ENCODE peak calls at places on chromosomes 2 and 18, in ten cellular contexts. X is neural progenitor cell, Z is GM10248, D is GM20000, Y is IMR-90, P is lower lobe of right lung, I is dorsolateral prefrontal cortex, T is BE2C, R is neural crest cell, F is adrenal gland. Q is an unnamed sample.

GRCh38 chr2:159867557-159868330 is 69.7 kb upstream of the CD302 start:
- DNase-seq in X (peak), F (no peak), I (no peak), Z (no peak), D (no peak), R (no peak), P (no peak), T (no peak), Y (no peak), Q (no peak)

GRCh38 chr2:38116762-38117161 is 40.8 kb upstream of the CYP1B1 start:
- DNase-seq in D (no peak), T (no peak), Y (peak), R (no peak), P (no peak), Z (no peak), X (no peak), I (no peak), F (no peak), Q (no peak)

GRCh38 chr2:10380048-10380926 is 67.8 kb downstream of the ODC1 start:
- DNase-seq in T (no peak), I (no peak), P (peak), X (no peak), F (no peak), R (no peak), Y (peak), Z (no peak), D (no peak), Q (no peak)

GRCh38 chr18:67731853-67732252 is 215.3 kb upstream of the DSEL start:
- DNase-seq in Z (no peak), I (no peak), D (no peak), Y (peak), T (no peak), F (no peak), X (no peak), R (no peak), P (no peak), Q (no peak)

GRCh38 chr18:13260114-13260926 is 41.8 kb downstream of the LDLRAD4 start:
- DNase-seq in I (no peak), X (no peak), P (no peak), T (no peak), Z (no peak), R (no peak), F (peak), D (no peak), Y (no peak), Q (no peak)

GRCh38 chr18:31088532-31088931 is 13.7 kb downstream of the DSC2 start:
- DNase-seq in Z (no peak), R (no peak), X (no peak), D (no peak), I (no peak), F (no peak), Y (no peak), P (no peak), T (no peak), Q (no peak)

GRCh38 chr18:37299471-37300304 is 265.9 kb downstream of the CELF4 start:
- DNase-seq in T (peak), Y (peak), I (peak), P (peak), D (no peak), Z (no peak), X (no peak), R (no peak), F (peak), Q (no peak)

GRCh38 chr2:71675296-71675695 is 221.9 kb downstream of the DYSF start:
- DNase-seq in T (no peak), Z (no peak), D (no peak), I (peak), P (peak), X (no peak), F (peak), Y (no peak), R (no peak), Q (no peak)

GRCh38 chr18:76679259-76679658 is 143.1 kb upstream of the ZNF236 start:
- DNase-seq in R (no peak), D (no peak), P (no peak), Z (no peak), X (peak), I (no peak), F (peak), T (no peak), Y (no peak), Q (peak)

GRCh38 chr2:203759692-203760365 is 53.4 kb downstream of the CD28 start:
- DNase-seq in D (no peak), P (no peak), R (no peak), Y (peak), T (no peak), X (no peak), F (peak), I (no peak), Z (no peak), Q (no peak)

GRCh38 chr2:202147775-202148174 is 74.7 kb downstream of the KIAA2012 start:
- DNase-seq in R (no peak), Y (peak), F (no peak), T (no peak), D (no peak), P (no peak), Z (no peak), I (no peak), X (no peak), Q (no peak)

GRCh38 chr18:63578357-63578958 is 8.7 kb upstream of the SERPINB13 start:
- DNase-seq in T (no peak), R (peak), Y (peak), Z (peak), F (no peak), P (no peak), X (peak), D (peak), I (no peak), Q (no peak)

GRCh38 chr2:7773362-7773973 is 856.3 kb downstream of the RNF144A start:
- DNase-seq in Z (peak), X (no peak), P (peak), I (no peak), T (no peak), D (peak), F (no peak), R (no peak), Y (no peak), Q (no peak)

GRCh38 chr2:79757526-79757925 is 244.7 kb downstream of the CTNNA2 start:
- DNase-seq in Y (no peak), F (no peak), R (no peak), P (no peak), D (no peak), I (no peak), T (no peak), X (no peak), Z (no peak), Q (no peak)

GRCh38 chr2:70616168-70616694 is 62.6 kb upstream of the TGFA start:
- DNase-seq in Z (no peak), T (no peak), D (no peak), R (no peak), Y (no peak), F (no peak), X (no peak), I (no peak), P (no peak), Q (no peak)

GRCh38 chr18:10041180-10041579 is 127.4 kb downstream of the VAPA start:
- DNase-seq in X (no peak), D (no peak), F (peak), T (no peak), Z (no peak), R (no peak), Y (peak), P (no peak), I (no peak), Q (peak)

GRCh38 chr2:7083580-7084509 is 166.6 kb downstream of the RNF144A start:
- DNase-seq in F (no peak), R (no peak), D (peak), P (no peak), Y (peak), Z (no peak), I (no peak), T (peak), X (peak), Q (peak)

GRCh38 chr2:174744111-174744510 is 20.2 kb downstream of the CHRNA1 start:
- DNase-seq in Y (no peak), F (no peak), D (no peak), R (no peak), Z (no peak), I (no peak), X (no peak), P (no peak), T (no peak), Q (no peak)

GRCh38 chr18:25467226-25468065 is 115.5 kb upstream of the ZNF521 start:
- DNase-seq in Z (no peak), R (no peak), Y (peak), X (peak), T (no peak), F (peak), I (no peak), D (no peak), P (no peak), Q (peak)

GRCh38 chr18:64405161-64405560 is 256.3 kb upstream of the LINC00305 start:
- DNase-seq in P (no peak), T (no peak), I (no peak), D (no peak), R (no peak), Z (no peak), X (no peak), F (no peak), Y (peak), Q (no peak)

GRCh38 chr2:171882095-171882769 is 11.8 kb downstream of the SLC25A12 start:
- DNase-seq in T (no peak), Y (peak), I (no peak), X (no peak), R (no peak), Z (no peak), P (no peak), D (no peak), F (no peak), Q (no peak)

GRCh38 chr18:59228361-59228760 is 8.4 kb downstream of the GRP start:
- DNase-seq in T (no peak), R (no peak), I (no peak), F (no peak), D (no peak), P (no peak), X (no peak), Z (no peak), Y (no peak), Q (no peak)

GRCh38 chr18:13179566-13180113 is 38.9 kb upstream of the LDLRAD4 start:
- DNase-seq in I (no peak), T (no peak), P (no peak), F (no peak), Y (no peak), D (no peak), X (no peak), R (no peak), Z (no peak), Q (no peak)

GRCh38 chr18:73835656-73836055 is 312.0 kb downstream of the FBXO15 start:
- DNase-seq in R (no peak), F (no peak), I (no peak), P (no peak), T (no peak), Z (no peak), Y (peak), X (no peak), D (no peak), Q (no peak)

GRCh38 chr2:145028055-145028630 is 508.2 kb upstream of the ZEB2 start:
- DNase-seq in R (no peak), P (no peak), I (no peak), X (no peak), F (no peak), D (no peak), T (no peak), Z (no peak), Y (no peak), Q (no peak)

GRCh38 chr18:26482567-26482966 is 65.8 kb downstream of the KCTD1 start:
- DNase-seq in T (no peak), F (peak), Y (no peak), P (no peak), X (peak), D (no peak), I (no peak), R (no peak), Z (no peak), Q (no peak)

GRCh38 chr2:37770797-37771196 is 99.4 kb upstream of the CDC42EP3 start:
- DNase-seq in Y (peak), Z (no peak), F (no peak), R (no peak), T (peak), P (no peak), I (no peak), D (no peak), X (no peak), Q (no peak)

GRCh38 chr18:59416818-59417217 is 57.8 kb upstream of the LMAN1 start:
- DNase-seq in Y (peak), I (no peak), T (no peak), P (no peak), F (no peak), X (no peak), Z (no peak), D (no peak), R (no peak), Q (no peak)

GRCh38 chr18:44298566-44298965 is 382.1 kb upstream of the SETBP1 start:
- DNase-seq in F (no peak), T (no peak), P (no peak), X (no peak), D (no peak), Z (no peak), Y (no peak), R (no peak), I (no peak), Q (no peak)

GRCh38 chr18:46461993-46462392 is 195.0 kb downstream of the LOXHD1 start:
- DNase-seq in Z (no peak), P (no peak), Y (no peak), T (no peak), X (no peak), R (no peak), F (peak), I (no peak), D (no peak), Q (no peak)

GRCh38 chr2:197850882-197851281 is 46.5 kb downstream of the PLCL1 start:
- DNase-seq in T (no peak), D (no peak), Y (peak), X (no peak), F (no peak), Z (no peak), P (no peak), I (no peak), R (no peak), Q (no peak)

GRCh38 chr2:207766697-207767460 is 2.8 kb downstream of the FZD5 start:
- DNase-seq in D (peak), Z (peak), P (peak), T (no peak), X (peak), Y (no peak), I (no peak), F (no peak), R (no peak), Q (no peak)

GRCh38 chr2:144596074-144596871 is 76.4 kb upstream of the ZEB2 start:
- DNase-seq in Y (peak), D (peak), I (no peak), T (no peak), P (no peak), Z (peak), R (peak), X (peak), F (peak), Q (no peak)

GRCh38 chr2:182300603-182301002 is 126.2 kb downstream of the PDE1A start:
- DNase-seq in T (no peak), Z (no peak), D (no peak), Y (no peak), X (no peak), I (no peak), P (no peak), R (no peak), F (no peak), Q (no peak)

GRCh38 chr18:61308795-61309393 is 24.3 kb upstream of the CDH20 start:
- DNase-seq in D (no peak), I (peak), X (peak), Y (peak), F (no peak), R (no peak), Z (no peak), P (no peak), T (no peak), Q (no peak)

GRCh38 chr2:58913082-58913726 is 672.1 kb upstream of the FANCL start:
- DNase-seq in X (peak), Y (no peak), D (no peak), T (no peak), R (no peak), I (no peak), F (no peak), Z (no peak), P (no peak), Q (no peak)

GRCh38 chr18:30684825-30685481 is 357.6 kb downstream of the DSC3 start:
- DNase-seq in T (no peak), X (no peak), Y (no peak), P (no peak), R (no peak), I (no peak), F (no peak), Z (no peak), D (no peak), Q (no peak)

GRCh38 chr2:191020742-191021381 is 6.9 kb upstream of the STAT1 start:
- DNase-seq in X (no peak), Y (peak), F (peak), P (no peak), R (no peak), T (no peak), I (no peak), D (peak), Z (peak), Q (no peak)

GRCh38 chr2:33014268-33014667 is 67.5 kb downstream of the LTBP1 start:
- DNase-seq in F (no peak), T (no peak), R (no peak), Y (no peak), P (no peak), I (no peak), D (no peak), X (no peak), Z (no peak), Q (no peak)

GRCh38 chr2:3689998-3690748 is 13.2 kb upstream of the DCDC2C start:
- DNase-seq in T (no peak), P (no peak), F (no peak), Y (no peak), D (no peak), Z (no peak), R (no peak), X (no peak), I (no peak), Q (no peak)

GRCh38 chr2:3696542-3696941 is 6.8 kb upstream of the DCDC2C start:
- DNase-seq in P (no peak), Y (no peak), X (no peak), F (no peak), I (no peak), D (no peak), R (no peak), T (no peak), Z (no peak), Q (no peak)

DNA sequence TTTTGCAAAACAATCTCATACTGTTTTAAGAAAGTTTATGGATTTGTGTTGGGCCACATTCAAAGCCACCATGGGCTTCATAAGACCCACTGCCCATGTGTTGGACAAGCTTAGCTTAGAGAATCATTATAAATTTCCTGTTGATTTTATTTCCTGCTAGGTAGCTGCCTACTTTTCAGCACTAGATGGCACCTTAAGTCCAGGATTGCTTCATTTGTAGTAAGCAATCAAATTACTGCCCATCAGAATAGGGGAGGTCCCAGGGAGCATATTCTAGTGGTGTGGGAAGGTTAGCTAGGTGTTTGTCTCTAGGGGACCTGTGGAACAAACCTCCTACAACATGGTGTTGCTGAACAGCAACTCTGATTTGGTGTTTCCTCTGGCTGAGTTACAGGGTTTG is 11.0 kb upstream of the DCDC2C start:
- DNase-seq in Y (peak), D (peak), I (no peak), Z (no peak), F (no peak), T (no peak), R (no peak), P (no peak), X (peak), Q (no peak)
- TF ChIP-seq CTCF in Y (peak), D (no peak), I (no peak), Z (no peak), F (no peak), T (peak), R (peak), P (peak), X (peak), Q (no peak)

GRCh38 chr2:112216158-112216557 is 38.7 kb downstream of the ZC3H8 start:
- DNase-seq in I (no peak), Y (peak), P (no peak), R (no peak), X (no peak), F (no peak), T (peak), Z (no peak), D (no peak), Q (no peak)
- TF ChIP-seq CTCF in I (no peak), Y (no peak), P (no peak), R (no peak), X (no peak), F (no peak), T (peak), Z (no peak), D (no peak), Q (no peak)

DNA sequence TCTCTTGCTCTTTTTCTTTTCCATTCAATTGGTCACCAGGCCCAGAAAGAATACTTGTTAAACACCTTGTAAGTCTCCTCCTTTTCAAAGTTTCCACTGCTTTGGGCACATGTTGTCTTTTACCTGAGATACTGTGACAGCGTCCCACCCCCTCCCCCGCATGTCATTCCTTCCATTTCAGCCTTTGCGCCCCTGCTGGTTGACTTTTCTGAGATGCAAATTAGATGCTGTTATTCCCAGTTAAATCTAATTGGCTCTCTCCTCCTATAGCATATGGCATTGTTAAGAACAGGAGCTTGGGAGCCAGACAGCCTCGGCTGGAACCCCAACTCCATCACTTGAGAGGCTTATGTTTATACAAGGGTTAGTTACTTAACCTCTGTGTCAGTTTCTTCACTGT is 80.3 kb upstream of the GAREM1 start:
- DNase-seq in Y (no peak), R (no peak), P (no peak), X (peak), Z (no peak), I (no peak), T (no peak), F (no peak), D (no peak), Q (peak)
- TF ChIP-seq CTCF in Y (no peak), R (peak), P (no peak), X (peak), Z (no peak), I (no peak), T (no peak), F (no peak), D (no peak), Q (peak)

DNA sequence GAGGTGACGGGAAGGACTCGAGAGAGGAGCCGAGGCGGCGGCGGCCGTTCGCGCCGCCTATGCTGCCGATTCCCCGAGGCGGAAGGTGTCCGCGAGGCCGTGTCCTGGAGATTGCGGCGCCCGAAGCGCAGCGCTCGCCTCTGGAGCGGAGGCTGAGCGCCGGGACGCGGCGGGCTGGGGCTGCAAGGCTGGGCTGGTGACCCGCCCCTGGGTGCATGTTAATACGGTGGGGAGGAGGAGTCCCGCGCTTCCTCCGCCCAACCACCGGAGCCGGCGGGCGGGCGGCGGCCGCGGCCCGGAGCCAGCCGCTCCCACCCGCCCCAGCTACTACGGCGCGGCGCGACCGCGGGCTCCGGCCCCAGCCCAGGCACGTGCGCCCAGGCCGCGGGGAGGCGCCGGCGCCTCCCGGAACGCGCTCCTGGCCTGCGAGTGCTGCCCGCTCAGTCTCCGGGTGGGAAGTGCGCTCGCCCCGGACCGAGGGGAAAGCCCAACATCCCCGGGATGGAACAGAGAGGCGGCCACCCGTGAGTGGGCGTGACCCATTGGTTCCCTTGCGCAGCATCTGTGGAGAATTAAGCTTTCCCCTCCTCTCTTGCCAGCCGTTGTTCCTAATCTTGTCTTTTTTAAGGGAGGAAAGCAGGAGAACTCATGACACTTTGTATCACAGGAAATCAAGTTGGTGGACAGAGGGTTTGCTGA is at the start of gene DLGAP1:
- DNase-seq in Z (peak), T (peak), D (peak), I (peak), P (peak), X (peak), R (peak), F (peak), Y (no peak), Q (peak)
- TF ChIP-seq CTCF in Z (no peak), T (no peak), D (no peak), I (no peak), P (no peak), X (peak), R (no peak), F (no peak), Y (no peak), Q (no peak)

Q was measured in glutamatergic neuron.